ENCODE peak calls at places on chromosomes 13 and 19, in seven cellular contexts. B, Y, X, G, U, T and F are unnamed samples.

GRCh38 chr13:98825659-98826058 is 73.2 kb upstream of the SLC15A1 start:
- DNase-seq in B (no peak), Y (no peak), X (no peak), G (no peak), U (no peak), T (no peak), F (no peak)

GRCh38 chr19:4732680-4733114 is 9.1 kb upstream of the DPP9 start:
- DNase-seq in B (peak), Y (peak), X (peak), G (peak), U (no peak), T (peak), F (peak)

GRCh38 chr13:40217675-40218074 is 448.8 kb downstream of the FOXO1 start:
- DNase-seq in B (no peak), Y (no peak), X (no peak), G (no peak), U (no peak), T (no peak), F (no peak)

GRCh38 chr19:49114630-49115363 is 627 bp downstream of the LIN7B start:
- DNase-seq in B (peak), Y (peak), X (no peak), G (peak), U (no peak), T (peak), F (no peak)

GRCh38 chr19:35725216-35725861 is 7.5 kb downstream of the KMT2B start:
- DNase-seq in B (no peak), Y (no peak), X (no peak), G (no peak), U (no peak), T (no peak), F (no peak)

GRCh38 chr13:107650081-107650701 is 565.1 kb downstream of the LIG4 start:
- DNase-seq in B (peak), Y (peak), X (no peak), G (peak), U (no peak), T (peak), F (no peak)

GRCh38 chr13:47216176-47216822 is 319.4 kb upstream of the HTR2A start:
- DNase-seq in B (no peak), Y (no peak), X (no peak), G (no peak), U (no peak), T (no peak), F (no peak)

GRCh38 chr19:23957660-23958281 is 43.1 kb downstream of the ZNF726 start:
- DNase-seq in B (no peak), Y (no peak), X (no peak), G (no peak), U (no peak), T (no peak), F (no peak)

GRCh38 chr13:80931766-80932165 is 590.8 kb upstream of the SPRY2 start:
- DNase-seq in B (no peak), Y (no peak), X (no peak), G (no peak), U (no peak), T (no peak), F (no peak)

GRCh38 chr13:83881031-83881727 is 1.1 kb downstream of the SLITRK1 start:
- DNase-seq in B (no peak), Y (no peak), X (no peak), G (no peak), U (no peak), T (no peak), F (no peak)

GRCh38 chr19:33868821-33869412 is 72.2 kb downstream of the KCTD15 start:
- DNase-seq in B (no peak), Y (no peak), X (no peak), G (peak), U (no peak), T (peak), F (no peak)

GRCh38 chr13:111508902-111509509 is 188.6 kb downstream of the TEX29 start:
- DNase-seq in B (no peak), Y (no peak), X (no peak), G (no peak), U (no peak), T (no peak), F (no peak)

GRCh38 chr13:41496420-41497234 is 39.3 kb downstream of the RGCC start:
- DNase-seq in B (no peak), Y (no peak), X (no peak), G (no peak), U (no peak), T (no peak), F (no peak)

GRCh38 chr13:44007451-44007850 is 127.7 kb downstream of the LACC1 start:
- DNase-seq in B (no peak), Y (no peak), X (no peak), G (no peak), U (no peak), T (no peak), F (no peak)

GRCh38 chr19:39265321-39265916 is 2.8 kb upstream of the IFNL2 start:
- DNase-seq in B (peak), Y (no peak), X (no peak), G (peak), U (no peak), T (no peak), F (no peak)

GRCh38 chr19:39262496-39262895 is 5.7 kb upstream of the IFNL2 start:
- DNase-seq in B (no peak), Y (no peak), X (no peak), G (no peak), U (no peak), T (no peak), F (no peak)

GRCh38 chr19:39264306-39265290 is 3.6 kb upstream of the IFNL2 start:
- DNase-seq in B (no peak), Y (no peak), X (no peak), G (peak), U (no peak), T (no peak), F (no peak)

GRCh38 chr19:39261704-39262103 is 6.5 kb upstream of the IFNL2 start:
- DNase-seq in B (no peak), Y (no peak), X (no peak), G (no peak), U (no peak), T (no peak), F (no peak)

DNA sequence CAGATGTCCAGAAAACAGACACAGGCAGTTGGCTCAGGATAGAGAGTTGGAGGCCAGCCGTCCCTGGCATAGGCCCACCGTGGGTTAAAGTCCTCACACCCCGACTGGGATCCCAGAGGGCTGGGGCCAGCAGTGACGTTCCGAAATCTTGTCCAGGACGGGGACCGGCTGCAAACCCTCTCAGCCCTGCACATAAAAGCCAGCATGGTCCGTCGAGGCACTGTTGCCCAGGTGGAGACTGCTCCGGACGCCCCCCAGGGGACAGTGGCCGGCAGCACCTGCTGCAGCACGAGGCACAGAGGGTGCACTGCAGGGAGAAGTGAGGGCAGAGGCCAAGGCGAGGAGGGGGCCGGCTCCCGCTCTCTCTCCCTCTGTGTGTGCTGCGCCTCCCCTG is 4.3 kb upstream of the IFNL2 start:
- DNase-seq in B (no peak), Y (no peak), X (no peak), G (peak), U (no peak), T (no peak), F (no peak)
- TF ChIP-seq TAF1 in B (no peak), Y (no peak), X (no peak), G (no peak), U (no peak), T (no peak), F (no peak)

GRCh38 chr19:17281391-17282304 is at the start of gene ANKLE1:
- DNase-seq in B (peak), Y (no peak), X (peak), G (peak), U (peak), T (peak), F (peak)
- TF ChIP-seq POLR2AphosphoS5 in B (peak), Y (no peak), X (no peak), G (no peak), U (no peak), T (no peak), F (no peak)

DNA sequence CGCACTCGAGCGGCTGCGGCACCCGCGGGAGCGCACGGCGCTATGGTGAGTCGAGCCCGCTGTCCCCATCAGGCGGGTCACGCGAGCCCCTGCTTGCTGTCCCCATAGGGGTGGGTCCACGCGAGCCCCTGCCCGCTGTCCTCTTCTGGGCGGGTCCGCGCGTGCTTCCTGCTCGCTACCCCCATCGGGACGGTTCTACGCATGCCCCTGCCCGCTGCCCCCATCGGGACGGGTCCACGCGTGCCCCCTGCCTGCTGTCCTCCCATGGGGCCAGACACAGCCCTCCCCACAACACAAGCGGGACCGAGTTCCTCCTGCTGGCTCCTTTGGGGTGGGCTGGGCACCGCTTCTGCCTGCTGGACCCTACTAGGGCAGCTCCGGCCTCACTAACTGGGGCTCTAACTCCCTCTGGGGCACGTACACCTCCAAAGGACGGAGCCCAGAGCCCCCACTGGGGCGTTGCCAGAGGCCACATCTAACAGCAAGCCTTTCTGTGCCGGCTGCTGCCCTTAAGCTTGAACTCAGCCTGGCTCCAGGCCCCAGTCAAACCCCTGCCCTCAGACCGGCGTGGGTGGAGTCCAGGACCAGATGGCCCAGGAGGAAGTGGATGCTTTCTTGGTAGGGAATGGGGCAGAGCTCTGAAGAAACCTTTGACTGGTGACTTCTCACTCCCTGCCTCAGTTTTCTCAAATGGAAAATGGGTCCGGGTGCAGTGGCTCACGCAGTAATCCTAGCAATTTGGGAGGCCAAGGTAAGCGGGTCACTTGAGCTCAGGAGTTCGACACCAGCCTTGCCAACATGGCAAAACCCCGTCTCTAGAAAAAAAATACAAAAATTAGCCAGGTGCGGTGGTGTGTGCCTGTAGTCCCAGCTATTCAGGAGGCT is 722 bp downstream of the COLGALT1 start:
- DNase-seq in B (peak), Y (no peak), X (no peak), G (peak), U (no peak), T (peak), F (no peak)
- TF ChIP-seq TAF1 in B (no peak), Y (no peak), X (no peak), G (no peak), U (no peak), T (no peak), F (no peak)

GRCh38 chr13:109497917-109498316 is 288.5 kb downstream of the IRS2 start:
- DNase-seq in B (no peak), Y (no peak), X (no peak), G (no peak), U (no peak), T (no peak), F (no peak)

GRCh38 chr13:109500146-109500773 is 286.1 kb downstream of the IRS2 start:
- DNase-seq in B (no peak), Y (no peak), X (no peak), G (no peak), U (no peak), T (peak), F (no peak)

GRCh38 chr13:109496216-109496615 is 290.2 kb downstream of the IRS2 start:
- DNase-seq in B (no peak), Y (no peak), X (no peak), G (no peak), U (no peak), T (no peak), F (no peak)

DNA sequence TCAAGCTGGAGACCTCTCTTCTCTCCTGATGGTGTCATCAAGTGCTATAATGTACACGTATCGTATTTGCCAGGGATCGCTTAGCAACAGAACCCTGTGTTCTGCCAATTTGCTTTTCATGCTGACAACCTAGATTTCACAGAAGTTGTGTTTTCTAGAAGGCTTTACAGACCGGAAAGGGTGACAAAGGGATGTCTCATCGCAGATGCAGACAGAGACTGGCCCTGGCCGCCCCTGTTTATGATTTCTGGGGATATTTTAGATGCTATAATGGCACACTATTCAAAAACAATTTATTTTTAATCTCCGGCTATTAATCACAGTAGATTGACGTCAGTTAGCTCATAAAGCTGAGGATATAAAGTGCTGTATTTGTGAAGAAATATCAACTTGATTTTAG is 291.4 kb downstream of the IRS2 start:
- DNase-seq in B (no peak), Y (no peak), X (no peak), G (no peak), U (no peak), T (peak), F (no peak)
- TF ChIP-seq POLR2AphosphoS5 in B (no peak), Y (no peak), X (no peak), G (no peak), U (no peak), T (peak), F (no peak)

GRCh38 chr13:97109841-97110492 is 112.2 kb upstream of the MBNL2 start:
- DNase-seq in B (peak), Y (peak), X (peak), G (peak), U (no peak), T (peak), F (peak)
- TF ChIP-seq TAF1 in B (no peak), Y (no peak), X (no peak), G (no peak), U (no peak), T (no peak), F (no peak)